ENCODE peak calls at places on chromosomes 1 and 21, in ten cellular contexts. D, Y, N, I, A, X, H, U, J and F are unnamed samples.
A peak's percentile ranks its signal among the peaks of the same experiment; 100 is the strongest.

GRCh38 chr1:92365378-92366044 is 66.7 kb downstream of the RPAP2 start:
- ATAC-seq in D (peak; percentile 89), Y (no peak), N (peak; percentile 75), I (peak; percentile 81), A (no peak), X (no peak), H (peak; percentile 37), U (no peak), J (no peak), F (peak; percentile 64)

GRCh38 chr1:41341365-41341683 is 19.9 kb upstream of the FOXO6 start:
- ATAC-seq in D (no peak), Y (no peak), N (no peak), I (no peak), A (no peak), X (no peak), H (no peak), U (peak; percentile 8), J (no peak), F (no peak)

GRCh38 chr1:244171241-244171985 is 120.3 kb downstream of the ZBTB18 start:
- ATAC-seq in D (no peak), Y (no peak), N (no peak), I (no peak), A (no peak), X (no peak), H (no peak), U (peak; percentile 35), J (no peak), F (no peak)

GRCh38 chr1:93079685-93080141 is 630 bp downstream of the MTF2 start:
- ATAC-seq in D (no peak), Y (peak; percentile 55), N (no peak), I (peak; percentile 12), A (peak; percentile 10), X (peak; percentile 32), H (peak; percentile 3), U (no peak), J (no peak), F (no peak)

GRCh38 chr1:54109131-54110105 is 43.4 kb downstream of the CDCP2 start:
- ATAC-seq in D (no peak), Y (no peak), N (no peak), I (no peak), A (peak; percentile 62), X (no peak), H (peak; percentile 65), U (no peak), J (no peak), F (no peak)

GRCh38 chr1:76231320-76231719 is 156.8 kb downstream of the ST6GALNAC3 start:
- ATAC-seq in D (no peak), Y (no peak), N (no peak), I (peak; percentile 31), A (no peak), X (no peak), H (no peak), U (no peak), J (no peak), F (no peak)

GRCh38 chr1:216420746-216421145 is 2.5 kb downstream of the USH2A start:
- ATAC-seq in D (no peak), Y (no peak), N (no peak), I (no peak), A (no peak), X (no peak), H (no peak), U (no peak), J (no peak), F (no peak)

GRCh38 chr1:8239039-8239305 is 78.9 kb upstream of the SLC45A1 start:
- ATAC-seq in D (no peak), Y (no peak), N (no peak), I (no peak), A (peak; percentile 62), X (peak; percentile 86), H (peak; percentile 74), U (peak; percentile 75), J (no peak), F (no peak)

GRCh38 chr1:107286125-107286524 is 145.3 kb downstream of the NTNG1 start:
- ATAC-seq in D (no peak), Y (no peak), N (no peak), I (peak; percentile 40), A (no peak), X (no peak), H (no peak), U (no peak), J (no peak), F (no peak)

GRCh38 chr1:174666248-174666647 is 218.5 kb downstream of the GPR52 start:
- ATAC-seq in D (no peak), Y (no peak), N (no peak), I (no peak), A (no peak), X (no peak), H (no peak), U (no peak), J (no peak), F (no peak)

GRCh38 chr1:206581571-206581981 is 30.7 kb downstream of the EIF2D start:
- ATAC-seq in D (peak; percentile 71), Y (no peak), N (no peak), I (no peak), A (no peak), X (no peak), H (peak; percentile 35), U (no peak), J (peak; percentile 56), F (peak; percentile 52)

GRCh38 chr1:205928256-205928655 is 15.0 kb downstream of the SLC26A9 start:
- ATAC-seq in D (no peak), Y (no peak), N (no peak), I (no peak), A (no peak), X (no peak), H (no peak), U (no peak), J (no peak), F (no peak)

GRCh38 chr1:235357485-235358378 is 9.5 kb upstream of the TBCE start:
- ATAC-seq in D (no peak), Y (no peak), N (no peak), I (peak; percentile 17), A (peak; percentile 94), X (no peak), H (peak; percentile 87), U (no peak), J (no peak), F (no peak)

GRCh38 chr1:78004719-78005346 is at the start of gene DNAJB4:
- ATAC-seq in D (peak; percentile 97), Y (peak; percentile 96), N (peak; percentile 99), I (peak; percentile 88), A (peak; percentile 99), X (peak; percentile 99), H (peak; percentile 100), U (peak; percentile 98), J (peak; percentile 97), F (peak; percentile 100)

GRCh38 chr1:224499204-224499603 is 64.6 kb upstream of the WDR26 start:
- ATAC-seq in D (no peak), Y (no peak), N (no peak), I (no peak), A (no peak), X (no peak), H (no peak), U (no peak), J (no peak), F (no peak)

GRCh38 chr1:228347181-228347580 is 59.5 kb downstream of the TRIM11 start:
- ATAC-seq in D (no peak), Y (no peak), N (no peak), I (no peak), A (no peak), X (no peak), H (no peak), U (no peak), J (no peak), F (no peak)

GRCh38 chr1:224308064-224308463 is 21.9 kb downstream of the NVL start:
- ATAC-seq in D (no peak), Y (no peak), N (no peak), I (no peak), A (no peak), X (no peak), H (no peak), U (no peak), J (no peak), F (no peak)

GRCh38 chr1:41901551-41901950 is 17.2 kb downstream of the HIVEP3 start:
- ATAC-seq in D (peak; percentile 61), Y (no peak), N (no peak), I (no peak), A (peak; percentile 43), X (no peak), H (peak; percentile 5), U (no peak), J (no peak), F (no peak)

GRCh38 chr1:239527046-239527693 is 140.8 kb downstream of the CHRM3 start:
- ATAC-seq in D (no peak), Y (no peak), N (no peak), I (no peak), A (no peak), X (no peak), H (no peak), U (no peak), J (no peak), F (no peak)

GRCh38 chr1:45654540-45655280 is 30.9 kb upstream of the CCDC17 start:
- ATAC-seq in D (no peak), Y (no peak), N (no peak), I (no peak), A (no peak), X (no peak), H (no peak), U (no peak), J (no peak), F (no peak)

GRCh38 chr1:213669964-213670691 is 317.6 kb upstream of the PROX1 start:
- ATAC-seq in D (no peak), Y (peak; percentile 92), N (no peak), I (no peak), A (peak; percentile 73), X (no peak), H (peak; percentile 88), U (no peak), J (no peak), F (peak; percentile 12)

GRCh38 chr1:180909462-180909976 is 3.2 kb upstream of the KIAA1614 start:
- ATAC-seq in D (no peak), Y (no peak), N (no peak), I (peak; percentile 65), A (no peak), X (no peak), H (no peak), U (no peak), J (no peak), F (no peak)

GRCh38 chr21:26366781-26367180 is 196.2 kb upstream of the APP start:
- ATAC-seq in D (no peak), Y (no peak), N (no peak), I (no peak), A (no peak), X (no peak), H (no peak), U (no peak), J (no peak), F (no peak)

GRCh38 chr1:186502087-186502486 is 41.2 kb upstream of the PDC start:
- ATAC-seq in D (no peak), Y (no peak), N (no peak), I (peak; percentile 82), A (no peak), X (no peak), H (no peak), U (no peak), J (no peak), F (no peak)

GRCh38 chr1:181469829-181470228 is 13.5 kb upstream of the CACNA1E start:
- ATAC-seq in D (no peak), Y (no peak), N (no peak), I (no peak), A (no peak), X (peak; percentile 43), H (peak; percentile 34), U (no peak), J (no peak), F (no peak)

GRCh38 chr1:36503159-36503558 is 20.4 kb upstream of the CSF3R start:
- ATAC-seq in D (no peak), Y (no peak), N (no peak), I (no peak), A (no peak), X (no peak), H (no peak), U (no peak), J (no peak), F (no peak)

GRCh38 chr21:38489283-38489677 is 9.0 kb downstream of the ERG start:
- ATAC-seq in D (no peak), Y (no peak), N (no peak), I (no peak), A (peak; percentile 83), X (no peak), H (peak; percentile 81), U (no peak), J (no peak), F (no peak)

GRCh38 chr1:199298825-199299224 is 660.0 kb downstream of the PTPRC start:
- ATAC-seq in D (no peak), Y (no peak), N (no peak), I (no peak), A (no peak), X (no peak), H (no peak), U (no peak), J (no peak), F (no peak)